ENCODE peak calls at places on chromosomes 13 and 19, in four cellular contexts. A, V, W and M are unnamed samples.

GRCh38 chr13:102045713-102046112 is 356.1 kb downstream of the FGF14 start:
- DNase-seq in A (no peak), V (no peak), W (no peak), M (no peak)

GRCh38 chr19:29714953-29715694 is at the start of gene C19orf12:
- DNase-seq in V (peak; percentile 23), W (peak; percentile 68), A (peak; percentile 25), M (no peak)

GRCh38 chr13:20729633-20730585 is 26.4 kb downstream of the IL17D start:
- DNase-seq in W (no peak), A (no peak), V (no peak), M (no peak)

GRCh38 chr13:48562296-48563066 is 29.6 kb upstream of the RCBTB2 start:
- DNase-seq in V (no peak), A (no peak), W (peak; percentile 34), M (peak; percentile 98)

GRCh38 chr13:101489635-101490034 is 37.2 kb downstream of the ITGBL1 start:
- DNase-seq in W (no peak), A (peak; percentile 90), V (peak; percentile 12), M (no peak)

GRCh38 chr13:75633285-75633684 is 2.8 kb upstream of the LMO7 start:
- DNase-seq in V (peak; percentile 97), A (no peak), W (no peak), M (no peak)

GRCh38 chr19:2529473-2529918 is 53.6 kb downstream of the GADD45B start:
- DNase-seq in W (peak; percentile 46), A (peak; percentile 75), V (peak; percentile 96), M (no peak)

GRCh38 chr19:14413765-14414171 is 5.4 kb downstream of the DDX39A start:
- DNase-seq in A (peak; percentile 53), V (peak; percentile 50), W (no peak), M (no peak)

GRCh38 chr13:83827338-83827737 is 54.9 kb downstream of the SLITRK1 start:
- DNase-seq in A (no peak), V (no peak), W (no peak), M (no peak)

GRCh38 chr13:38409771-38410170 is 60.1 kb downstream of the UFM1 start:
- DNase-seq in W (no peak), V (no peak), A (no peak), M (no peak)

GRCh38 chr13:43146400-43146799 is 123.0 kb downstream of the DNAJC15 start:
- DNase-seq in V (no peak), A (no peak), W (no peak), M (no peak)

GRCh38 chr19:2549701-2550191 is 73.8 kb downstream of the GADD45B start:
- DNase-seq in A (no peak), W (no peak), V (peak; percentile 88), M (no peak)

GRCh38 chr13:97257800-97258799 is 36.0 kb downstream of the MBNL2 start:
- DNase-seq in A (peak; percentile 98), V (peak; percentile 90), W (peak; percentile 81), M (peak; percentile 37)

GRCh38 chr13:57552441-57552840 is 79.1 kb upstream of the PCDH17 start:
- DNase-seq in W (no peak), V (no peak), A (no peak), M (no peak)

GRCh38 chr13:37608750-37609339 is 10.3 kb upstream of the POSTN start:
- DNase-seq in W (no peak), V (no peak), A (peak; percentile 24), M (no peak)

GRCh38 chr13:22173605-22174004 is 502.7 kb downstream of the FGF9 start:
- DNase-seq in V (peak; percentile 90), A (no peak), W (no peak), M (no peak)

GRCh38 chr19:49398001-49398615 is 10.1 kb downstream of the KASH5 start:
- DNase-seq in V (no peak), A (no peak), W (no peak), M (no peak)

GRCh38 chr19:35756373-35757230 is at the start of gene HSPB6:
- DNase-seq in A (peak; percentile 37), W (no peak), V (peak; percentile 72), M (no peak)

GRCh38 chr13:24502567-24503375 is 9.8 kb downstream of the PARP4 start:
- DNase-seq in V (peak; percentile 53), W (peak; percentile 55), A (peak; percentile 45), M (no peak)

GRCh38 chr19:44718441-44719261 is 19.7 kb downstream of the CEACAM16 start:
- DNase-seq in W (no peak), A (peak; percentile 98), V (peak; percentile 56), M (no peak)

GRCh38 chr13:61029064-61029463 is 386.6 kb downstream of the PCDH20 start:
- DNase-seq in A (no peak), V (no peak), W (no peak), M (no peak)

GRCh38 chr13:110269509-110270185 is 37.3 kb downstream of the COL4A1 start:
- DNase-seq in A (no peak), V (no peak), W (no peak), M (no peak)

GRCh38 chr19:30153326-30154210 is 211.5 kb downstream of the URI1 start:
- DNase-seq in A (no peak), V (no peak), W (no peak), M (peak; percentile 34)

GRCh38 chr13:60372141-60372540 is 24.9 kb upstream of the TDRD3 start:
- DNase-seq in A (no peak), W (no peak), V (no peak), M (no peak)

GRCh38 chr13:34416833-34417425 is 525.1 kb upstream of the NBEA start:
- DNase-seq in V (peak; percentile 39), W (no peak), A (no peak), M (no peak)

GRCh38 chr13:26749285-26749684 is 11.3 kb downstream of the GPR12 start:
- DNase-seq in W (peak; percentile 14), A (no peak), V (no peak), M (no peak)

GRCh38 chr19:15977193-15977592 is 28.4 kb downstream of the OR10H4 start:
- DNase-seq in V (no peak), W (peak; percentile 3), A (no peak), M (no peak)

DNA sequence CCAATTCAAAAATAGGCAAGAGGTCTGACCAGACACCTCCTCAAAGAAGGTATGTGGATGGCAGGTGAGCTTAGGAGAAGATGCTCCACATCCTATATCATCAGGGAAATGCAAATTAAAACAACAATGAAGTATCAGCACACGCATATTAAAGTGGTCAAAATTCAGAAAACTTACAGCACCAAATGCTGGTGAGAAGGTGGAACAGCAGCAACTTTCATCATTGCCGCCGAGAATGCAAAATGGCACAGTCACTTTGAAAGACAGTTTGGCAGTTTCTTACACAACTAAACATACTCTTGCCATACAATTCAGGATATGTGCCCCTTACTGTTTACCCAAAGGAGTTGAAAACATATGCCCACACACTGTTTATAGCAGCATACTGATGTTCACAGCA is 22.4 kb downstream of the OR10H4 start:
- DNase-seq in W (peak; percentile 11), A (no peak), V (no peak), M (no peak)
- TF ChIP-seq FOS in W (no peak), A (no peak), V (no peak), M (no peak)

GRCh38 chr13:88144580-88144979 is 473.4 kb downstream of the SLITRK5 start:
- DNase-seq in A (no peak), V (no peak), W (no peak), M (no peak)
- TF ChIP-seq FOS in A (no peak), V (no peak), W (no peak), M (no peak)

GRCh38 chr19:6278051-6278450 is 1.7 kb downstream of the MLLT1 start:
- DNase-seq in V (no peak), W (no peak), A (no peak), M (no peak)

GRCh38 chr19:6273701-6274601 is 5.8 kb downstream of the MLLT1 start:
- DNase-seq in W (peak; percentile 67), V (peak; percentile 88), A (peak; percentile 83), M (no peak)

GRCh38 chr19:6274756-6275155 is 5.0 kb downstream of the MLLT1 start:
- DNase-seq in W (no peak), A (no peak), V (no peak), M (no peak)

GRCh38 chr19:6275170-6275744 is 4.5 kb downstream of the MLLT1 start:
- DNase-seq in A (no peak), V (no peak), W (no peak), M (no peak)

GRCh38 chr19:6276447-6276846 is 3.3 kb downstream of the MLLT1 start:
- DNase-seq in W (peak; percentile 94), V (peak; percentile 55), A (peak; percentile 58), M (no peak)
- TF ChIP-seq FOS in W (no peak), V (no peak), A (no peak), M (no peak)

GRCh38 chr19:56069642-56070041 is 51.5 kb downstream of the ZNF787 start:
- DNase-seq in W (no peak), A (no peak), V (no peak), M (no peak)

GRCh38 chr19:56071151-56071550 is 49.9 kb downstream of the ZNF787 start:
- DNase-seq in V (no peak), W (peak; percentile 49), A (no peak), M (no peak)

DNA sequence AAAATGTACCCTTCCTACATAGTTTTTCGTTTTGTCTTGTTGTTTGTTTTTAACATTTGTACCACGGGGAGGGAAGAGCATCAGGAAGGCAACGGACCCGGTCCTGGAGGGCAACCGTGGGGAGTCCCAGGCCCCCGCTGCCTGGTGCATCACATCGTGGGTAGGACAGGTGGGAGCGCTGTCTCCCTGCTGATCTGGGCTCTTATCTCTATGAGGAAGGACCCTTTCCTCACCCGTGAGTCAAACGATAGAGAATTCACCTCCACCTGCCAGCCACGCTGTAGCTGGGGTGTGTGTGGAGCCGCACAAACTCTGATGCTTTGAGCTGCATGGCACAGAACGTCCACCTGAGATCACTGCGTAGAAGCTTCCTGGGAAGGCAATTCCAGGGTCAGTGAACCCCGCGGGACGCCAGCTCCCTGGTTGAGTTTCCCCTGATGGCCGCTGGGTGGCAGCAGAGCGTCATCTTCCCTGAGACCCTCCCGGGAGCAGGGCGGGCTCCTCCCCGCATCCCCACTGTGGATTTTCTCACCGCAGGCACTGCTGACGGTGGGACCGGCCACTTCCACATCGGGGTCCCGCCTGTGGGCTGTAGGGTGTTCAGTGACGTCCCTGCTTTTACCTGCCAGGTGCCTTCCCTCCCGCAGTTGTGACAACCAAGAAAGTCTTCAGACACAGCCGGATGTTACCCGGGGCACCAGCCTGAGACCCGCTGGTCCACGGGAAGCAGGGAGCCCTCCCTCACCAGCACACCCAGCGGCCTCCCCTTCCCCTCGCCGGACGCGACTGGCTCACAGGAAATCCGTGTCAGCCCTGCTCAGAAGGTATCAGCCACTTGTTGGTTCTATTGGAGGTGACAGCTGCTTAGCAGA is 54.7 kb downstream of the ZNF787 start:
- DNase-seq in W (peak; percentile 76), A (peak; percentile 54), V (peak; percentile 19), M (no peak)
- TF ChIP-seq FOS in W (no peak), A (peak; percentile 11), V (no peak), M (no peak)